ENCODE peak calls at places on chromosomes 1 and 21, in four cellular contexts. F is T-helper 2 cell; X is central memory CD4-positive, alpha-beta T cell; A is EL. S is an unnamed sample.
A peak's percentile ranks its signal among the peaks of the same experiment; 100 is the strongest.

GRCh38 chr1:67429011-67429527 is 1.1 kb downstream of the SERBP1 start:
- DNase-seq in F (no peak), X (peak; percentile 35), A (peak; percentile 22), S (no peak)

GRCh38 chr1:203858055-203858454 is 3.3 kb upstream of the SNRPE start:
- DNase-seq in A (peak; percentile 92), F (no peak), X (no peak), S (no peak)

GRCh38 chr21:14403681-14404318 is 20.9 kb upstream of the HSPA13 start:
- DNase-seq in F (no peak), X (peak; percentile 28), A (peak; percentile 26), S (no peak)

GRCh38 chr1:240004086-240004749 is 87.5 kb upstream of the FMN2 start:
- DNase-seq in A (peak; percentile 41), F (no peak), X (no peak), S (no peak)

GRCh38 chr1:15305366-15305765 is 58.3 kb downstream of the FHAD1 start:
- DNase-seq in A (no peak), X (no peak), F (no peak), S (no peak)

GRCh38 chr1:94925561-94926364 is 1.1 kb downstream of the CNN3 start:
- DNase-seq in X (peak; percentile 3), F (no peak), A (peak; percentile 96), S (peak; percentile 84)

GRCh38 chr1:44842763-44843655 is at the start of gene PTCH2:
- DNase-seq in X (no peak), F (no peak), A (peak; percentile 67), S (no peak)

GRCh38 chr21:37071561-37072238 is 1.2 kb downstream of the PIGP start:
- DNase-seq in F (no peak), X (no peak), A (peak; percentile 74), S (no peak)

GRCh38 chr1:40315795-40316594 is 1.1 kb downstream of the COL9A2 start:
- DNase-seq in X (peak; percentile 18), F (no peak), A (peak; percentile 38), S (no peak)

GRCh38 chr1:96845464-96845863 is 123.9 kb downstream of the PTBP2 start:
- DNase-seq in F (no peak), A (peak; percentile 25), X (no peak), S (no peak)

GRCh38 chr21:45427331-45428271 is 22.6 kb downstream of the COL18A1 start:
- DNase-seq in X (no peak), A (peak; percentile 99), F (no peak), S (peak; percentile 88)

GRCh38 chr21:45154511-45155508 is 80.4 kb downstream of the ADARB1 start:
- DNase-seq in F (no peak), A (peak; percentile 85), X (peak; percentile 52), S (no peak)

GRCh38 chr1:53448241-53448841 is 10.9 kb upstream of the DMRTB1 start:
- DNase-seq in X (no peak), A (peak; percentile 69), F (no peak), S (no peak)

GRCh38 chr1:22799971-22800370 is 89.3 kb downstream of the EPHB2 start:
- DNase-seq in A (no peak), X (no peak), F (no peak), S (no peak)

GRCh38 chr1:180278791-180279432 is 48.8 kb downstream of the LHX4 start:
- DNase-seq in F (no peak), X (no peak), A (no peak), S (no peak)

GRCh38 chr1:73593379-73593778 is 604.6 kb downstream of the LRRIQ3 start:
- DNase-seq in X (no peak), A (peak; percentile 52), F (no peak), S (peak; percentile 64)

S was measured in kidney epithelial cell.